ENCODE peak calls at places on chromosomes 7 and 10, in ten cellular contexts. Y is adrenal gland; D is activated effector memory CD4-positive, alpha-beta T cell treated with anti-CD3 and anti-CD28 coated beads, Interleukin-2, amount 50 U/mL, for 16 hours; A is fibroblast of the aortic adventitia; N is MV-4-11; I is SK-N-SH; U is stimulated activated CD4-positive, alpha-beta T cell treated with anti-CD3 and anti-CD28 coated beads, Interleukin-2, amount 100 ng/mL, for 48 hours; H is HCT116; Q is stimulated activated CD8-positive, alpha-beta memory T cell treated with anti-CD3 and anti-CD28 coated beads, Interleukin-4, amount 100 ng/mL, for 24 hours; K is Kasumi-1. G is an unnamed sample.
A peak's percentile ranks its signal among the peaks of the same experiment; 100 is the strongest.

GRCh38 chr10:131003455-131003854 is 308.1 kb downstream of the TCERG1L start:
- DNase-seq in Y (no peak), D (peak; percentile 28), A (no peak), N (no peak), I (no peak), U (no peak), H (no peak), Q (no peak), K (no peak), G (no peak)

GRCh38 chr7:66669088-66669487 is 40.4 kb downstream of the KCTD7 start:
- DNase-seq in Y (no peak), D (no peak), A (no peak), N (no peak), I (no peak), U (no peak), H (no peak), Q (no peak), K (no peak), G (no peak)

GRCh38 chr7:4051696-4052095 is 630.4 kb upstream of the FOXK1 start:
- DNase-seq in Y (no peak), D (no peak), A (no peak), N (no peak), I (peak; percentile 38), U (no peak), H (no peak), Q (no peak), K (no peak), G (no peak)

GRCh38 chr7:5549096-5549896 is 125.7 kb upstream of the TNRC18 start:
- DNase-seq in Y (peak; percentile 51), D (peak; percentile 67), A (peak; percentile 83), N (no peak), I (peak; percentile 48), U (no peak), H (peak; percentile 87), Q (no peak), K (no peak), G (peak; percentile 76)

GRCh38 chr7:1992554-1992953 is 240.2 kb downstream of the MAD1L1 start:
- DNase-seq in Y (no peak), D (no peak), A (no peak), N (no peak), I (no peak), U (no peak), H (no peak), Q (no peak), K (no peak), G (no peak)

GRCh38 chr7:41967156-41967555 is 264.3 kb upstream of the INHBA start:
- DNase-seq in Y (no peak), D (no peak), A (peak; percentile 82), N (peak; percentile 80), I (no peak), U (no peak), H (no peak), Q (no peak), K (peak; percentile 53), G (peak; percentile 79)

GRCh38 chr10:22481687-22482539 is 136.6 kb downstream of the SPAG6 start:
- DNase-seq in Y (no peak), D (no peak), A (peak; percentile 47), N (no peak), I (no peak), U (no peak), H (no peak), Q (no peak), K (no peak), G (peak; percentile 45)

GRCh38 chr7:88337556-88337955 is 30.9 kb upstream of the STEAP4 start:
- DNase-seq in Y (no peak), D (no peak), A (peak; percentile 47), N (peak; percentile 87), I (no peak), U (no peak), H (no peak), Q (no peak), K (no peak), G (peak; percentile 19)

GRCh38 chr7:26685636-26686035 is 178.8 kb downstream of the SKAP2 start:
- DNase-seq in Y (no peak), D (no peak), A (no peak), N (no peak), I (no peak), U (no peak), H (no peak), Q (no peak), K (no peak), G (no peak)

GRCh38 chr7:17951745-17952254 is 11.5 kb upstream of the SNX13 start:
- DNase-seq in Y (no peak), D (no peak), A (no peak), N (no peak), I (no peak), U (no peak), H (no peak), Q (no peak), K (no peak), G (no peak)

GRCh38 chr10:44968101-44968886 is 8.7 kb downstream of the RASSF4 start:
- DNase-seq in Y (peak; percentile 56), D (no peak), A (peak; percentile 70), N (peak; percentile 100), I (no peak), U (no peak), H (no peak), Q (no peak), K (peak; percentile 98), G (no peak)

GRCh38 chr7:16318989-16319915 is 102.1 kb downstream of the CRPPA start:
- DNase-seq in Y (no peak), D (no peak), A (peak; percentile 48), N (no peak), I (no peak), U (no peak), H (peak; percentile 81), Q (no peak), K (no peak), G (no peak)

GRCh38 chr10:33675235-33675634 is 340.8 kb upstream of the NRP1 start:
- DNase-seq in Y (no peak), D (no peak), A (peak; percentile 68), N (no peak), I (no peak), U (no peak), H (no peak), Q (no peak), K (no peak), G (no peak)

GRCh38 chr10:132521466-132522102 is 16.0 kb upstream of the INPP5A start:
- DNase-seq in Y (peak; percentile 20), D (peak; percentile 61), A (no peak), N (peak; percentile 78), I (no peak), U (no peak), H (no peak), Q (no peak), K (no peak), G (no peak)

GRCh38 chr10:72694476-72695369 is 2.8 kb downstream of the MCU start:
- DNase-seq in Y (no peak), D (no peak), A (peak; percentile 74), N (peak; percentile 86), I (peak; percentile 37), U (no peak), H (no peak), Q (no peak), K (peak; percentile 74), G (peak; percentile 31)

GRCh38 chr10:48655426-48656240 is 29.0 kb upstream of the WDFY4 start:
- DNase-seq in Y (peak; percentile 88), D (no peak), A (peak; percentile 67), N (no peak), I (peak; percentile 71), U (no peak), H (no peak), Q (no peak), K (no peak), G (peak; percentile 85)

GRCh38 chr7:39184387-39184786 is 206.7 kb downstream of the POU6F2 start:
- DNase-seq in Y (no peak), D (no peak), A (no peak), N (no peak), I (no peak), U (no peak), H (no peak), Q (no peak), K (no peak), G (no peak)

GRCh38 chr7:30162622-30163124 is 27.9 kb downstream of the MTURN start:
- DNase-seq in Y (no peak), D (no peak), A (peak; percentile 59), N (no peak), I (no peak), U (no peak), H (no peak), Q (no peak), K (no peak), G (peak; percentile 73)

GRCh38 chr10:86053675-86054074 is 312.9 kb downstream of the GRID1 start:
- DNase-seq in Y (no peak), D (no peak), A (no peak), N (no peak), I (no peak), U (no peak), H (no peak), Q (no peak), K (no peak), G (no peak)

GRCh38 chr10:117419921-117420320 is 44.7 kb upstream of the PDZD8 start:
- DNase-seq in Y (peak; percentile 69), D (peak; percentile 28), A (no peak), N (peak; percentile 68), I (no peak), U (no peak), H (no peak), Q (no peak), K (no peak), G (peak; percentile 30)

GRCh38 chr10:119931873-119932272 is 39.3 kb downstream of the SEC23IP start:
- DNase-seq in Y (no peak), D (no peak), A (no peak), N (peak; percentile 24), I (no peak), U (no peak), H (no peak), Q (no peak), K (peak; percentile 39), G (no peak)

GRCh38 chr10:36692759-36693158 is 432.6 kb upstream of the ANKRD30A start:
- DNase-seq in Y (no peak), D (no peak), A (no peak), N (no peak), I (no peak), U (no peak), H (no peak), Q (no peak), K (no peak), G (no peak)

GRCh38 chr10:61028861-61029361 is 84.9 kb upstream of the RHOBTB1 start:
- DNase-seq in Y (no peak), D (no peak), A (peak; percentile 10), N (no peak), I (no peak), U (no peak), H (no peak), Q (no peak), K (no peak), G (peak; percentile 44)

GRCh38 chr7:85736085-85736484 is 549.2 kb upstream of the SEMA3D start:
- DNase-seq in Y (no peak), D (no peak), A (no peak), N (no peak), I (no peak), U (no peak), H (no peak), Q (no peak), K (no peak), G (no peak)

GRCh38 chr7:35647171-35647574 is 47.8 kb downstream of the HERPUD2 start:
- DNase-seq in Y (no peak), D (no peak), A (no peak), N (no peak), I (peak; percentile 51), U (no peak), H (no peak), Q (no peak), K (no peak), G (no peak)

GRCh38 chr10:33661580-33662269 is 327.3 kb upstream of the NRP1 start:
- DNase-seq in Y (peak; percentile 62), D (no peak), A (peak; percentile 98), N (peak; percentile 97), I (peak; percentile 14), U (no peak), H (no peak), Q (no peak), K (peak; percentile 99), G (peak; percentile 90)

GRCh38 chr10:133308431-133309110 is at the start of the genes TUBGCP2 and ZNF511:
- DNase-seq in Y (peak; percentile 89), D (peak; percentile 96), A (peak; percentile 80), N (peak; percentile 77), I (peak; percentile 95), U (peak; percentile 84), H (no peak), Q (peak; percentile 89), K (peak; percentile 77), G (peak; percentile 96)

GRCh38 chr10:67788028-67788886 is 49.7 kb downstream of the DNAJC12 start:
- DNase-seq in Y (peak; percentile 79), D (peak; percentile 92), A (no peak), N (peak; percentile 66), I (peak; percentile 37), U (peak; percentile 79), H (peak; percentile 42), Q (peak; percentile 63), K (peak; percentile 93), G (peak; percentile 56)